ENCODE peak calls at places on chromosome 5, in seven cellular contexts. One of them, this sample, is unnamed.
A peak's percentile ranks its signal among the peaks of the same experiment; 100 is the strongest.

GRCh38 chr5:77423022-77423750 is 68.9 kb downstream of the WDR41 start:
- DNase-seq in HuH-7: no peak
- DNase-seq in T follicular helper cell: no peak
- DNase-seq in AG08396: no peak
- DNase-seq in right atrium auricular region: no peak
- DNase-seq in fibroblast of the conjunctiva: no peak
- DNase-seq in stimulated activated CD4-positive, alpha-beta T cell treated with anti-CD3 and anti-CD28 coated beads, Interleukin-4, amount 100 ng/mL, for 1 hour: no peak
- DNase-seq in this sample: no peak

GRCh38 chr5:133611357-133612020 is 852 bp downstream of the FSTL4 start:
- DNase-seq in HuH-7: no peak
- DNase-seq in right atrium auricular region: no peak
- DNase-seq in fibroblast of the conjunctiva: no peak
- DNase-seq in stimulated activated CD4-positive, alpha-beta T cell treated with anti-CD3 and anti-CD28 coated beads, Interleukin-4, amount 100 ng/mL, for 1 hour: peak; percentile 11
- DNase-seq in AG08396: no peak
- DNase-seq in T follicular helper cell: no peak
- DNase-seq in this sample: no peak

GRCh38 chr5:91291628-91292569 is 91.2 kb downstream of the ARRDC3 start:
- DNase-seq in fibroblast of the conjunctiva: no peak
- DNase-seq in T follicular helper cell: no peak
- DNase-seq in right atrium auricular region: no peak
- DNase-seq in stimulated activated CD4-positive, alpha-beta T cell treated with anti-CD3 and anti-CD28 coated beads, Interleukin-4, amount 100 ng/mL, for 1 hour: no peak
- DNase-seq in HuH-7: no peak
- DNase-seq in AG08396: no peak
- DNase-seq in this sample: no peak

GRCh38 chr5:39716532-39716971 is 291.8 kb upstream of the DAB2 start:
- DNase-seq in stimulated activated CD4-positive, alpha-beta T cell treated with anti-CD3 and anti-CD28 coated beads, Interleukin-4, amount 100 ng/mL, for 1 hour: peak; percentile 30
- DNase-seq in T follicular helper cell: no peak
- DNase-seq in fibroblast of the conjunctiva: peak; percentile 51
- DNase-seq in AG08396: peak; percentile 36
- DNase-seq in right atrium auricular region: no peak
- DNase-seq in HuH-7: peak; percentile 96
- DNase-seq in this sample: peak; percentile 72

GRCh38 chr5:160466889-160467554 is 45.4 kb downstream of the PTTG1 start:
- DNase-seq in right atrium auricular region: no peak
- DNase-seq in AG08396: no peak
- DNase-seq in stimulated activated CD4-positive, alpha-beta T cell treated with anti-CD3 and anti-CD28 coated beads, Interleukin-4, amount 100 ng/mL, for 1 hour: no peak
- DNase-seq in T follicular helper cell: no peak
- DNase-seq in HuH-7: peak; percentile 23
- DNase-seq in fibroblast of the conjunctiva: no peak
- DNase-seq in this sample: peak; percentile 84

GRCh38 chr5:167812871-167813270 is 478.6 kb upstream of the WWC1 start:
- DNase-seq in HuH-7: no peak
- DNase-seq in fibroblast of the conjunctiva: no peak
- DNase-seq in T follicular helper cell: no peak
- DNase-seq in AG08396: no peak
- DNase-seq in right atrium auricular region: no peak
- DNase-seq in stimulated activated CD4-positive, alpha-beta T cell treated with anti-CD3 and anti-CD28 coated beads, Interleukin-4, amount 100 ng/mL, for 1 hour: no peak
- DNase-seq in this sample: no peak

GRCh38 chr5:166979576-166979975 is 1311.9 kb upstream of the WWC1 start:
- DNase-seq in T follicular helper cell: no peak
- DNase-seq in HuH-7: no peak
- DNase-seq in stimulated activated CD4-positive, alpha-beta T cell treated with anti-CD3 and anti-CD28 coated beads, Interleukin-4, amount 100 ng/mL, for 1 hour: no peak
- DNase-seq in AG08396: no peak
- DNase-seq in fibroblast of the conjunctiva: no peak
- DNase-seq in right atrium auricular region: no peak
- DNase-seq in this sample: peak; percentile 0

GRCh38 chr5:6781711-6782110 is 68.5 kb downstream of the TENT4A start:
- DNase-seq in HuH-7: no peak
- DNase-seq in right atrium auricular region: peak; percentile 26
- DNase-seq in T follicular helper cell: no peak
- DNase-seq in AG08396: peak; percentile 56
- DNase-seq in stimulated activated CD4-positive, alpha-beta T cell treated with anti-CD3 and anti-CD28 coated beads, Interleukin-4, amount 100 ng/mL, for 1 hour: no peak
- DNase-seq in fibroblast of the conjunctiva: no peak
- DNase-seq in this sample: no peak

GRCh38 chr5:127959152-127959764 is 124.3 kb upstream of the SLC12A2 start:
- DNase-seq in right atrium auricular region: no peak
- DNase-seq in HuH-7: no peak
- DNase-seq in stimulated activated CD4-positive, alpha-beta T cell treated with anti-CD3 and anti-CD28 coated beads, Interleukin-4, amount 100 ng/mL, for 1 hour: no peak
- DNase-seq in T follicular helper cell: no peak
- DNase-seq in fibroblast of the conjunctiva: peak; percentile 55
- DNase-seq in AG08396: peak; percentile 67
- DNase-seq in this sample: no peak

GRCh38 chr5:142063878-142064331 is 44.7 kb upstream of the NDFIP1 start:
- DNase-seq in T follicular helper cell: peak; percentile 3
- DNase-seq in HuH-7: no peak
- DNase-seq in AG08396: peak; percentile 85
- DNase-seq in fibroblast of the conjunctiva: no peak
- DNase-seq in right atrium auricular region: peak; percentile 83
- DNase-seq in stimulated activated CD4-positive, alpha-beta T cell treated with anti-CD3 and anti-CD28 coated beads, Interleukin-4, amount 100 ng/mL, for 1 hour: no peak
- DNase-seq in this sample: peak; percentile 96

GRCh38 chr5:68681929-68682328 is 411.9 kb upstream of the SLC30A5 start:
- DNase-seq in T follicular helper cell: no peak
- DNase-seq in stimulated activated CD4-positive, alpha-beta T cell treated with anti-CD3 and anti-CD28 coated beads, Interleukin-4, amount 100 ng/mL, for 1 hour: no peak
- DNase-seq in HuH-7: no peak
- DNase-seq in fibroblast of the conjunctiva: no peak
- DNase-seq in AG08396: no peak
- DNase-seq in right atrium auricular region: no peak
- DNase-seq in this sample: no peak

GRCh38 chr5:10535237-10535530 is 28.7 kb upstream of the ANKRD33B start:
- DNase-seq in fibroblast of the conjunctiva: no peak
- DNase-seq in AG08396: no peak
- DNase-seq in HuH-7: no peak
- DNase-seq in right atrium auricular region: no peak
- DNase-seq in T follicular helper cell: no peak
- DNase-seq in stimulated activated CD4-positive, alpha-beta T cell treated with anti-CD3 and anti-CD28 coated beads, Interleukin-4, amount 100 ng/mL, for 1 hour: no peak
- DNase-seq in this sample: no peak

GRCh38 chr5:18325431-18325830 is 691.2 kb downstream of the TAF11L14 start:
- DNase-seq in T follicular helper cell: no peak
- DNase-seq in HuH-7: no peak
- DNase-seq in stimulated activated CD4-positive, alpha-beta T cell treated with anti-CD3 and anti-CD28 coated beads, Interleukin-4, amount 100 ng/mL, for 1 hour: no peak
- DNase-seq in fibroblast of the conjunctiva: no peak
- DNase-seq in AG08396: no peak
- DNase-seq in right atrium auricular region: no peak
- DNase-seq in this sample: no peak

GRCh38 chr5:116097301-116097700 is 12.5 kb downstream of the COMMD10 start:
- DNase-seq in T follicular helper cell: no peak
- DNase-seq in HuH-7: no peak
- DNase-seq in right atrium auricular region: no peak
- DNase-seq in fibroblast of the conjunctiva: no peak
- DNase-seq in stimulated activated CD4-positive, alpha-beta T cell treated with anti-CD3 and anti-CD28 coated beads, Interleukin-4, amount 100 ng/mL, for 1 hour: no peak
- DNase-seq in AG08396: peak; percentile 42
- DNase-seq in this sample: peak; percentile 78

GRCh38 chr5:66595877-66596790 is at the start of gene MAST4:
- DNase-seq in right atrium auricular region: peak; percentile 82
- DNase-seq in fibroblast of the conjunctiva: peak; percentile 44
- DNase-seq in T follicular helper cell: peak; percentile 3
- DNase-seq in HuH-7: peak; percentile 96
- DNase-seq in stimulated activated CD4-positive, alpha-beta T cell treated with anti-CD3 and anti-CD28 coated beads, Interleukin-4, amount 100 ng/mL, for 1 hour: peak; percentile 65
- DNase-seq in AG08396: peak; percentile 92
- DNase-seq in this sample: peak; percentile 29

GRCh38 chr5:164958688-164959087 is 1453.3 kb downstream of the MAT2B start:
- DNase-seq in AG08396: no peak
- DNase-seq in T follicular helper cell: no peak
- DNase-seq in stimulated activated CD4-positive, alpha-beta T cell treated with anti-CD3 and anti-CD28 coated beads, Interleukin-4, amount 100 ng/mL, for 1 hour: no peak
- DNase-seq in HuH-7: no peak
- DNase-seq in fibroblast of the conjunctiva: no peak
- DNase-seq in right atrium auricular region: no peak
- DNase-seq in this sample: no peak